ENCODE peak calls at places on chromosomes 13 and 19, in six cellular contexts. One of them, this sample, is unnamed.

GRCh38 chr19:49142866-49143335 is 12.3 kb downstream of the HRC start:
- DNase-seq in astrocyte of the cerebellum: peak
- DNase-seq in cardiac muscle cell: peak
- DNase-seq in psoas muscle: peak
- DNase-seq in WERI-Rb-1: peak
- DNase-seq in tibial artery: peak
- DNase-seq in this sample: peak

GRCh38 chr19:47406711-47407416 is 12.5 kb downstream of the MEIS3 start:
- DNase-seq in WERI-Rb-1: no peak
- DNase-seq in astrocyte of the cerebellum: no peak
- DNase-seq in tibial artery: no peak
- DNase-seq in psoas muscle: no peak
- DNase-seq in cardiac muscle cell: peak
- DNase-seq in this sample: peak

GRCh38 chr13:67143544-67144115 is 86.5 kb downstream of the PCDH9 start:
- DNase-seq in WERI-Rb-1: no peak
- DNase-seq in cardiac muscle cell: no peak
- DNase-seq in astrocyte of the cerebellum: no peak
- DNase-seq in tibial artery: no peak
- DNase-seq in psoas muscle: no peak
- DNase-seq in this sample: no peak

GRCh38 chr13:113927661-113928581 is 46.0 kb downstream of the C13orf46 start:
- DNase-seq in WERI-Rb-1: peak
- DNase-seq in psoas muscle: peak
- DNase-seq in astrocyte of the cerebellum: peak
- DNase-seq in cardiac muscle cell: peak
- DNase-seq in tibial artery: peak
- DNase-seq in this sample: peak

GRCh38 chr13:37681295-37682032 is 82.9 kb upstream of the POSTN start:
- DNase-seq in tibial artery: no peak
- DNase-seq in astrocyte of the cerebellum: peak
- DNase-seq in psoas muscle: no peak
- DNase-seq in WERI-Rb-1: no peak
- DNase-seq in cardiac muscle cell: peak
- DNase-seq in this sample: no peak

GRCh38 chr19:32537626-32538025 is 43.4 kb upstream of the PDCD5 start:
- DNase-seq in WERI-Rb-1: no peak
- DNase-seq in psoas muscle: no peak
- DNase-seq in tibial artery: no peak
- DNase-seq in astrocyte of the cerebellum: no peak
- DNase-seq in cardiac muscle cell: no peak
- DNase-seq in this sample: no peak

GRCh38 chr19:55319786-55320185 is 5.4 kb downstream of the TMEM150B start:
- DNase-seq in WERI-Rb-1: no peak
- DNase-seq in cardiac muscle cell: peak
- DNase-seq in tibial artery: no peak
- DNase-seq in astrocyte of the cerebellum: no peak
- DNase-seq in psoas muscle: peak
- DNase-seq in this sample: peak

GRCh38 chr19:11063434-11063833 is 25.8 kb upstream of the LDLR start:
- DNase-seq in tibial artery: no peak
- DNase-seq in astrocyte of the cerebellum: no peak
- DNase-seq in cardiac muscle cell: no peak
- DNase-seq in WERI-Rb-1: no peak
- DNase-seq in psoas muscle: no peak
- DNase-seq in this sample: no peak

GRCh38 chr19:50639121-50640112 is at the start of gene SYT3:
- DNase-seq in WERI-Rb-1: peak
- DNase-seq in psoas muscle: no peak
- DNase-seq in cardiac muscle cell: peak
- DNase-seq in tibial artery: no peak
- DNase-seq in astrocyte of the cerebellum: no peak
- DNase-seq in this sample: peak

GRCh38 chr13:79451500-79451962 is 29.4 kb upstream of the NDFIP2 start:
- DNase-seq in cardiac muscle cell: peak
- DNase-seq in WERI-Rb-1: no peak
- DNase-seq in tibial artery: no peak
- DNase-seq in astrocyte of the cerebellum: peak
- DNase-seq in psoas muscle: no peak
- DNase-seq in this sample: no peak

GRCh38 chr19:741506-742131 is 9.3 kb upstream of the MISP start:
- DNase-seq in WERI-Rb-1: peak
- DNase-seq in astrocyte of the cerebellum: no peak
- DNase-seq in cardiac muscle cell: no peak
- DNase-seq in psoas muscle: no peak
- DNase-seq in tibial artery: no peak
- DNase-seq in this sample: no peak
- TF ChIP-seq CTCF in WERI-Rb-1: peak
- TF ChIP-seq CTCF in astrocyte of the cerebellum: peak
- TF ChIP-seq CTCF in cardiac muscle cell: no peak
- TF ChIP-seq CTCF in psoas muscle: no peak
- TF ChIP-seq CTCF in tibial artery: no peak
- TF ChIP-seq CTCF in this sample: no peak

GRCh38 chr13:94123543-94123942 is 355.9 kb downstream of the DCT start:
- DNase-seq in WERI-Rb-1: no peak
- DNase-seq in cardiac muscle cell: no peak
- DNase-seq in psoas muscle: no peak
- DNase-seq in tibial artery: no peak
- DNase-seq in astrocyte of the cerebellum: no peak
- DNase-seq in this sample: no peak

GRCh38 chr13:94122300-94122699 is 357.2 kb downstream of the DCT start:
- DNase-seq in WERI-Rb-1: no peak
- DNase-seq in psoas muscle: no peak
- DNase-seq in tibial artery: no peak
- DNase-seq in astrocyte of the cerebellum: no peak
- DNase-seq in cardiac muscle cell: no peak
- DNase-seq in this sample: no peak

GRCh38 chr13:94120878-94121277 is 358.6 kb downstream of the DCT start:
- DNase-seq in cardiac muscle cell: no peak
- DNase-seq in WERI-Rb-1: no peak
- DNase-seq in astrocyte of the cerebellum: no peak
- DNase-seq in tibial artery: no peak
- DNase-seq in psoas muscle: no peak
- DNase-seq in this sample: no peak

GRCh38 chr13:94121686-94122085 is 357.8 kb downstream of the DCT start:
- DNase-seq in WERI-Rb-1: no peak
- DNase-seq in psoas muscle: no peak
- DNase-seq in cardiac muscle cell: peak
- DNase-seq in astrocyte of the cerebellum: peak
- DNase-seq in tibial artery: no peak
- DNase-seq in this sample: no peak

DNA sequence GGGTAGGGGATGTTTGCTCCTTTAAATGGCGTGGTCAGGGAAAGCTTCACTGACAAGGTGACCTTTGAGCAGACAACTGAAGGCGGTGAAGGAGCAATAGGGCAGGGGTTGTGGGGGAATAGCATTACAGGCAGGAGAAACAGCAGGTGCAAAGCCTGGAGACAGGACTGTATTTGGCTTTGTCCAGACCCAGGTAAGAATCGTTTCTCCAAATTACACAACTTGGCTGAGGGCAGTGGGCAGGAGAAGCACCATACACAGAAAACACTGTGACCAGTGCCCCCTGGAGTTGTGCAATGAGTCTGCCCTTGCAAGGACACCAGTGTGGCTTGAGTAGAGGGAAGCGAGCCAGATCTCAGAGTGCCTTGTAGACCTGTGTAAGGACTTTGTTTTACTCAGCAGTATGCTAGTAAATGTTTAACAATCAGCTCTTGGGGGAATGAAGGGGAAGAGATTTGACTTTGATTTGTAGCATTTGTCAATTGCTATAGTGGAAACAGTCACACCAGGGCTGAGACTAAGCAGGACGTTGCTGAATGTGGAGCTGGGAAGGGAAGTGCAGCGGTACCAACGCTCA is 360.0 kb downstream of the DCT start:
- DNase-seq in WERI-Rb-1: no peak
- DNase-seq in cardiac muscle cell: no peak
- DNase-seq in astrocyte of the cerebellum: no peak
- DNase-seq in tibial artery: no peak
- DNase-seq in psoas muscle: no peak
- DNase-seq in this sample: no peak
- TF ChIP-seq CTCF in WERI-Rb-1: peak
- TF ChIP-seq CTCF in cardiac muscle cell: no peak
- TF ChIP-seq CTCF in astrocyte of the cerebellum: no peak
- TF ChIP-seq CTCF in tibial artery: no peak
- TF ChIP-seq CTCF in psoas muscle: no peak
- TF ChIP-seq CTCF in this sample: no peak

DNA sequence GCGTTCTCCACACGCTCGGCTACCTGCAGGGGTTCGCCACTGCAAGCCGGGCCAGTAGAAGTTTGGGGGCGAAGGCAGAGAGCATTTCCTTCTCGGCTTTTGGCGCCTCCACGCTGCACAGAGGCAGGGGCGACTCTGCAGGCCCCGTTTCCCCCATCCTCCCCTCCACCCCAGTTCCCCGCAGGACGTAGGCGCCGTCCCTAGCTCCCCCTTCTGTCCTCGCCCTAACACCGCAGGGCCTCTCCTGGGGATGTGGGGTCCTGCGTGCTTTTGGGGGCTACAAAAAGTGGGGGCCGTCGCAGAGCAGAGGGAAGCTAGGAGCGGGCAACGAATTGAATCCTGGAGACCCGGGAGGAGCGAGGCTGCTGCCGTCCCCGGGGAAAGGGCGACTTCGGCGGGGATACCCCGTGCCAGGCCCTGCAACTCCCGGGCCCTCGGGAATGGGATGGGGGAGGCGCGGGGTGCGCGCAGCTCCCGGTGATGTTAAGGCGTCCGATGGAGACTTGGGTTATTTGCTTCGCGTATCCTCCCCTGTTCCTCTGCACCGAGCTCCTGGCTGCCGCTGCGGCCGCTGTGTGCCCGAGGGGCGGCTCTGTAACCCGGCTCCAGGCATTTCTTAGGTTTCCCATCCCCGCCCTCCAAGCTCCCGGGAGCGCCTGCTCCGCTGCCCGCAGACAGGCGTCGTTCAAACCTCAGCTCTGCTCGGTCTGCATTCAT is 255.9 kb upstream of the SOX21 start:
- DNase-seq in WERI-Rb-1: peak
- DNase-seq in psoas muscle: no peak
- DNase-seq in astrocyte of the cerebellum: no peak
- DNase-seq in cardiac muscle cell: peak
- DNase-seq in tibial artery: no peak
- DNase-seq in this sample: peak
- TF ChIP-seq CTCF in WERI-Rb-1: peak
- TF ChIP-seq CTCF in psoas muscle: no peak
- TF ChIP-seq CTCF in astrocyte of the cerebellum: peak
- TF ChIP-seq CTCF in cardiac muscle cell: no peak
- TF ChIP-seq CTCF in tibial artery: no peak
- TF ChIP-seq CTCF in this sample: no peak

DNA sequence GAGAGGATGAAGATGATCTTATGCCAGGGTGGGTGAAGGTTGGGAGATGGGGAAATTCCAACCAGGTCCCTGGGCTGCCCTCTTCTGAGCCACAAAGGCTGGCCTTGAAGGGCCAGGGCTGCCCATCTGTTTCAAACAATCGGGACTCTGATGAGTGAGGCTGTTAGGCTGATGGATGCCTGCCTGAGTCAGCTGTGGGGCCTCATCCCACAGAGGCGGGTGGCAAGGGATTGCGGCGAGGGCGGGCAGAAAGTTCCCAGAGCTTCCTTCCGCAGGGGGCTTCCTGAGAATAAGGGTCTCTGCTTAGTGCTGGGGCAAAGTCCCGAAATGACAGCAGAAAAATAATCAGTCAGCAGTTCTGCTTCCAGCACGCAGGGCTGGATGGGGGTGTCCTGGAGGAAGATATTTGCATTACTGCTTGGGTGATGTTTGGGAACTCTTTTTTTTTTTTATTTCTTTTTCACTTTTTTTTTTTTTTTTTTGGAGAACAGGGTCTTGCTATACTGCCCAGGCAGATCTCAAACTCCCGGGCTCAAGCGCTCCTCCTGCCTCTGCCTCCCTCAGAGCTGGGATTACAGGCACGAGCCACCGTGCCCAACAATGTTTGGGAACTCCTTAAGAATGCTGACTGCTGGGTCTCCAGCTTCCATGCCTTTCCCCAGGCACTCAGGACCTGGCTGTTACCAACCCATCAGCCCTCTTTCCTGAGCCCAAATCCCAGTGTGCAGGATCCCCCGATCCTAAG is 14.1 kb downstream of the SH3GL1 start:
- DNase-seq in cardiac muscle cell: no peak
- DNase-seq in psoas muscle: peak
- DNase-seq in tibial artery: no peak
- DNase-seq in WERI-Rb-1: no peak
- DNase-seq in astrocyte of the cerebellum: no peak
- DNase-seq in this sample: no peak
- TF ChIP-seq CTCF in cardiac muscle cell: no peak
- TF ChIP-seq CTCF in psoas muscle: no peak
- TF ChIP-seq CTCF in tibial artery: no peak
- TF ChIP-seq CTCF in WERI-Rb-1: no peak
- TF ChIP-seq CTCF in astrocyte of the cerebellum: peak
- TF ChIP-seq CTCF in this sample: peak

DNA sequence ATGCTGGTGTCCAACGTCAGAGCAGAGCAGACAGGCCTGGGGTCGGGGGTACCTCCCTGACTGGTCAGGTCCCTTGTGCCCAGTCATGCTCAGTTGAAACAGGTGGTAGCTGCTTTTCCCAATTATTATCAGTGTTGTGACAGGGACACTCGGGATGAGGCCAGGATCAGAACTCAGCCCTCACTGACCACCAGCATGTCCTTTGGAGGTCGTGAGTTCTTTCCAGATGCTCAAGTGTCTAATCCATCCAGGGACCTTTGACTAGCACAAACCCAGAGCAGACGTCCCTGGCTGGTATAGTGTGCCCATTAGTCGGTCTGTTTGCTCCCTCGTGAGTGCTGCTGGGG is 22.4 kb downstream of the MAU2 start:
- DNase-seq in psoas muscle: no peak
- DNase-seq in tibial artery: no peak
- DNase-seq in WERI-Rb-1: no peak
- DNase-seq in cardiac muscle cell: no peak
- DNase-seq in astrocyte of the cerebellum: no peak
- DNase-seq in this sample: no peak
- TF ChIP-seq CTCF in psoas muscle: no peak
- TF ChIP-seq CTCF in tibial artery: no peak
- TF ChIP-seq CTCF in WERI-Rb-1: no peak
- TF ChIP-seq CTCF in cardiac muscle cell: no peak
- TF ChIP-seq CTCF in astrocyte of the cerebellum: no peak
- TF ChIP-seq CTCF in this sample: peak

GRCh38 chr19:14580623-14581237 is 2.2 kb upstream of the CLEC17A start:
- DNase-seq in cardiac muscle cell: no peak
- DNase-seq in WERI-Rb-1: no peak
- DNase-seq in psoas muscle: no peak
- DNase-seq in tibial artery: no peak
- DNase-seq in astrocyte of the cerebellum: no peak
- DNase-seq in this sample: no peak
- TF ChIP-seq CTCF in cardiac muscle cell: no peak
- TF ChIP-seq CTCF in WERI-Rb-1: no peak
- TF ChIP-seq CTCF in psoas muscle: no peak
- TF ChIP-seq CTCF in tibial artery: no peak
- TF ChIP-seq CTCF in astrocyte of the cerebellum: no peak
- TF ChIP-seq CTCF in this sample: no peak

GRCh38 chr13:112619730-112620639 is 32.0 kb upstream of the TUBGCP3 start:
- DNase-seq in psoas muscle: no peak
- DNase-seq in tibial artery: no peak
- DNase-seq in WERI-Rb-1: peak
- DNase-seq in astrocyte of the cerebellum: no peak
- DNase-seq in cardiac muscle cell: peak
- DNase-seq in this sample: peak
- TF ChIP-seq CTCF in psoas muscle: no peak
- TF ChIP-seq CTCF in tibial artery: no peak
- TF ChIP-seq CTCF in WERI-Rb-1: no peak
- TF ChIP-seq CTCF in astrocyte of the cerebellum: no peak
- TF ChIP-seq CTCF in cardiac muscle cell: no peak
- TF ChIP-seq CTCF in this sample: no peak